ENCODE peak calls at places on chromosomes 2 and 18, in six cellular contexts. P is GM20000, V is bronchial epithelial cell, G is left ventricle myocardium inferior, F is choroid plexus epithelial cell, N is neural crest cell. Z is an unnamed sample.

GRCh38 chr2:74205586-74205985 is 7.2 kb downstream of the MTHFD2 start:
- DNase-seq in G (no peak), F (no peak), V (peak), P (no peak), N (no peak), Z (peak)

GRCh38 chr2:8465560-8465959 is 216.3 kb upstream of the ID2 start:
- DNase-seq in G (no peak), V (no peak), P (no peak), F (no peak), N (no peak), Z (no peak)

GRCh38 chr18:76756491-76757288 is 65.7 kb upstream of the ZNF236 start:
- DNase-seq in G (no peak), V (no peak), P (no peak), F (no peak), N (no peak), Z (no peak)

GRCh38 chr2:129191530-129191929 is 787.9 kb upstream of the RAB6C start:
- DNase-seq in V (peak), F (no peak), P (no peak), G (no peak), N (no peak), Z (peak)

GRCh38 chr2:181393472-181393871 is 63.7 kb upstream of the ITGA4 start:
- DNase-seq in P (peak), V (peak), F (peak), G (no peak), N (no peak), Z (peak)

GRCh38 chr2:84280873-84281272 is 178.2 kb downstream of the SUCLG1 start:
- DNase-seq in P (no peak), V (no peak), F (no peak), G (no peak), N (no peak), Z (no peak)

GRCh38 chr2:236340251-236340650 is 76.0 kb upstream of the ASB18 start:
- DNase-seq in F (no peak), V (no peak), G (no peak), N (no peak), P (no peak), Z (no peak)

GRCh38 chr18:59220164-59220783 is 316 bp downstream of the GRP start:
- DNase-seq in G (no peak), F (no peak), P (no peak), N (no peak), V (no peak), Z (no peak)

GRCh38 chr2:45707034-45707433 is 55.6 kb downstream of the PRKCE start:
- DNase-seq in F (no peak), N (no peak), P (no peak), V (no peak), G (no peak), Z (no peak)

GRCh38 chr2:11657646-11658045 is 12.3 kb downstream of the NTSR2 start:
- DNase-seq in F (no peak), G (no peak), N (no peak), V (no peak), P (no peak), Z (no peak)

GRCh38 chr18:21117385-21118135 is 5.9 kb upstream of the ROCK1 start:
- DNase-seq in F (peak), V (no peak), N (no peak), G (no peak), P (no peak), Z (no peak)

GRCh38 chr2:220455389-220455788 is 828.0 kb downstream of the SLC4A3 start:
- DNase-seq in N (no peak), G (no peak), P (no peak), V (peak), F (no peak), Z (no peak)

GRCh38 chr18:5851998-5852397 is 43.3 kb downstream of the TMEM200C start:
- DNase-seq in N (no peak), P (no peak), V (no peak), G (no peak), F (peak), Z (no peak)
- TF ChIP-seq CTCF in N (peak), P (no peak), V (no peak), G (no peak), F (no peak), Z (no peak)

GRCh38 chr2:223037433-223037800 is 14.6 kb upstream of the KCNE4 start:
- DNase-seq in P (no peak), F (no peak), G (no peak), V (no peak), N (no peak), Z (no peak)
- TF ChIP-seq CTCF in P (no peak), F (no peak), G (no peak), V (no peak), N (no peak), Z (no peak)

DNA sequence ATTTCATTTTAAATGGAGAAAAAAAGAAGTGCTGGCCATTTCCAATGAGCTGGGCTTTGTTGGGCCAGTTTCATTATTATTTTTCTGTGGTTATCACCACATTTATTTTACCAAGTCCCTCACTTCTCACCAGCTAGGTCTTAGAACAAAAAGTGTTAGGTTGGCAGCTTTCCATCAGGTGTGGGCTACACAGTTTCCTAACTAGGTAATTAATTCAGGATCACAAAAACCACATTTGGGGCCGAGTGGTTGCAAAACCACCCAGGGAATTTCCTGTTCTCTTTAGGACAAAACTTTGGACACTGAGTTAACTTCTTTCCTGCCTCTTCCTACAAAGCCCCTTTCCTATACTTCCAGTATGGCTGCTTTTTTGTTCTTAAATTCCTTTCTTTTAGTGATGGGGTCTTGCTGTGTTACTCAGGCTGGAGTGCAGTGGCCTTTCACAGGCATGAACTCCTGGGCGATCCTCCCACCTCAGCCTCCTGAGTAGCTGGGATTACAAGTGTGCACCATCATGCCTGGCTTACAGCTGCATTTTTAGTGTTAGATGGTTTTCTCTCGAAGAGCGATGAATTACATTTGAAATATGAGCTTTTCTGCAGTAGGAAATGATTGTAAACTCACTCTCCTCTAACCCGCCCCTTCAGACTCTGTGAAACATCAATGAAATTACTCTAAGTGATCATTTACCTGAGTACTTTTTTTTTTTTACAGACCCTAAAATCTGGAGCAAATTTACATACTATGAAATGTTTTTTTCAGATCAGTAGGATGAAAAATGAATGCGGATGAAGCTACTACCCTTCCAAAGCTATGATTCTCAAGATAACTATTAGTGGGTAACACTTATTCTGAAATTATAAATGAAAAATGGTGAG is 2.6 kb upstream of the ZFP36L2 start:
- DNase-seq in G (no peak), F (peak), V (peak), N (no peak), P (no peak), Z (peak)
- TF ChIP-seq CTCF in G (no peak), F (no peak), V (no peak), N (no peak), P (no peak), Z (no peak)

GRCh38 chr2:47006374-47007220 is 91.0 kb upstream of the MCFD2 start:
- DNase-seq in F (no peak), G (no peak), N (no peak), V (no peak), P (no peak), Z (no peak)
- TF ChIP-seq CTCF in F (no peak), G (peak), N (peak), V (no peak), P (no peak), Z (no peak)

GRCh38 chr18:67973916-67974315 is 457.4 kb upstream of the DSEL start:
- DNase-seq in P (no peak), V (no peak), G (no peak), N (no peak), F (no peak), Z (no peak)

GRCh38 chr18:67980241-67980640 is 463.7 kb upstream of the DSEL start:
- DNase-seq in P (no peak), N (no peak), F (peak), G (no peak), V (no peak), Z (no peak)

GRCh38 chr18:67977067-67977616 is 460.6 kb upstream of the DSEL start:
- DNase-seq in F (no peak), P (no peak), V (no peak), G (no peak), N (no peak), Z (no peak)
- TF ChIP-seq CTCF in F (no peak), P (no peak), V (no peak), G (no peak), N (no peak), Z (no peak)

GRCh38 chr2:47145466-47145865 is 9.6 kb downstream of the STPG4 start:
- DNase-seq in G (no peak), F (no peak), P (no peak), V (peak), N (no peak), Z (no peak)
- TF ChIP-seq CTCF in G (no peak), F (no peak), P (no peak), V (no peak), N (no peak), Z (no peak)

GRCh38 chr2:159557437-159558034 is 58.8 kb downstream of the BAZ2B start:
- DNase-seq in G (no peak), P (no peak), F (peak), V (peak), N (no peak), Z (peak)
- TF ChIP-seq CTCF in G (peak), P (no peak), F (peak), V (peak), N (no peak), Z (peak)

Z was measured in MCF 10A.